ENCODE peak calls at places on chromosomes 16 and 17, in seven cellular contexts. U, P, H, E, J, T and F are unnamed samples.

GRCh38 chr16:85803570-85803969 is 4.1 kb downstream of the COX4I1 start:
- DNase-seq in U (no peak), P (no peak), H (no peak), E (peak; percentile 30), J (no peak), T (no peak), F (no peak)

GRCh38 chr17:73365934-73366623 is 54.3 kb upstream of the CDC42EP4 start:
- DNase-seq in U (no peak), P (peak; percentile 51), H (peak; percentile 66), E (no peak), J (no peak), T (peak; percentile 27), F (no peak)

GRCh38 chr17:14301761-14302401 is 1.0 kb downstream of the HS3ST3B1 start:
- DNase-seq in U (peak; percentile 58), P (peak; percentile 63), H (peak; percentile 31), E (peak; percentile 75), J (peak; percentile 47), T (peak; percentile 31), F (peak; percentile 63)

GRCh38 chr16:2468725-2469398 is 2.2 kb upstream of the NTN3 start:
- DNase-seq in U (no peak), P (no peak), H (no peak), E (no peak), J (no peak), T (no peak), F (no peak)

GRCh38 chr16:67814567-67814966 is 7.9 kb downstream of the TSNAXIP1 start:
- DNase-seq in U (no peak), P (no peak), H (no peak), E (no peak), J (no peak), T (no peak), F (no peak)

GRCh38 chr16:4133897-4134372 is 17.7 kb upstream of the ADCY9 start:
- DNase-seq in U (no peak), P (no peak), H (no peak), E (no peak), J (no peak), T (no peak), F (no peak)

GRCh38 chr17:6608321-6608720 is 32.2 kb downstream of the KIAA0753 start:
- DNase-seq in U (peak; percentile 70), P (peak; percentile 48), H (no peak), E (no peak), J (no peak), T (no peak), F (no peak)

GRCh38 chr16:9977333-9977897 is 204.8 kb downstream of the GRIN2A start:
- DNase-seq in U (no peak), P (no peak), H (no peak), E (no peak), J (no peak), T (no peak), F (no peak)

GRCh38 chr16:87531418-87531817 is 38.6 kb upstream of the ZCCHC14 start:
- DNase-seq in U (no peak), P (no peak), H (no peak), E (no peak), J (no peak), T (no peak), F (no peak)

GRCh38 chr17:75365009-75365930 is 40.2 kb downstream of the GRB2 start:
- DNase-seq in U (no peak), P (no peak), H (no peak), E (no peak), J (no peak), T (no peak), F (no peak)

GRCh38 chr17:67557052-67557845 is 160.5 kb upstream of the NOL11 start:
- DNase-seq in U (no peak), P (no peak), H (no peak), E (no peak), J (no peak), T (no peak), F (no peak)

GRCh38 chr17:67558740-67559380 is 158.9 kb upstream of the NOL11 start:
- DNase-seq in U (peak; percentile 25), P (peak; percentile 68), H (no peak), E (no peak), J (peak; percentile 31), T (peak; percentile 41), F (no peak)

GRCh38 chr17:67562036-67562435 is 155.7 kb upstream of the NOL11 start:
- DNase-seq in U (no peak), P (no peak), H (no peak), E (no peak), J (no peak), T (no peak), F (no peak)

GRCh38 chr17:67557921-67558320 is 159.8 kb upstream of the NOL11 start:
- DNase-seq in U (no peak), P (peak; percentile 60), H (no peak), E (no peak), J (no peak), T (no peak), F (peak; percentile 18)

DNA sequence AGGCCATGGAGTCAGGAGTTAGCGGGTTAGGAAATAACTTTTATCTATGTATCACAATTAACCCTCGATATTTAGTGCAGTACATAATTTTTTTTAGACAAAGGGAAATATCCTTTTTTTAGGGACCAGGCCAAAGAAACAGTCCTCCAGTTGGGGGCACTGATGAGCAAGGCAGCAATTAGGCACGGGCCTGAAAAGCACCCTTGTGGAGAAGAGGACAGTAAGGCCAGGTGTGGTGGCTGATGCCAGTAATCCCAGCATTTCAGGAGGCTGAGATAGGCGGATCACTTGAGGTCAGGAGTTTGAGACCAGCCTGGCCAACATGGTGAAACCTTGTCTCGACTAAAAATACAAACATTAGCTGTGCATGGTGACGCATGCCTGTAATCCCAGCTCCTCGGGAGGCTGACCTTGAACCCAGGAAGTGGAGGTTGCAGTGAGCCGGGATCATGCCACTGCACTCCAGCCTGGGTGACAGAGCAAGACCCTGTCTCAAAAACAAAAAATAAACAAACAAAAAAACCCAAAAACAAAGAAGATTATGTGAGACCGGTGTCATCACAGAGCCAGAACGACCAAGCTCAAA is 158.3 kb upstream of the NOL11 start:
- DNase-seq in U (no peak), P (peak; percentile 7), H (no peak), E (no peak), J (no peak), T (no peak), F (no peak)
- TF ChIP-seq CTCF in U (peak; percentile 5), P (peak; percentile 40), H (no peak), E (peak; percentile 47), J (peak; percentile 18), T (peak; percentile 7), F (peak; percentile 17)

GRCh38 chr17:69220098-69220497 is 8.5 kb downstream of the ABCA10 start:
- DNase-seq in U (no peak), P (no peak), H (no peak), E (no peak), J (no peak), T (no peak), F (no peak)
- H3K4me3 ChIP-seq in U (no peak overlapping the region), P (no peak overlapping the region), H (no peak overlapping the region), E (no peak overlapping the region), J (no peak overlapping the region), T (no peak overlapping the region), F (no peak overlapping the region)

GRCh38 chr17:63774141-63774981 is at the start of gene DDX42:
- DNase-seq in U (no peak), P (peak; percentile 69), H (peak; percentile 49), E (peak; percentile 94), J (peak; percentile 77), T (peak; percentile 92), F (peak; percentile 75)
- TF ChIP-seq CTCF in U (no peak), P (peak; percentile 13), H (no peak), E (no peak), J (peak; percentile 29), T (no peak), F (peak; percentile 21)

GRCh38 chr16:81468269-81468902 is 23.8 kb downstream of the CMIP start:
- DNase-seq in U (no peak), P (no peak), H (no peak), E (no peak), J (no peak), T (no peak), F (no peak)
- H3K4me3 ChIP-seq in U (no peak overlapping the region), P (no peak overlapping the region), H (no peak overlapping the region), E (no peak overlapping the region), J (no peak overlapping the region), T (no peak overlapping the region), F (no peak overlapping the region)

GRCh38 chr17:64682261-64683181 is 20.4 kb upstream of the SMURF2 start:
- DNase-seq in U (no peak), P (peak; percentile 79), H (no peak), E (no peak), J (no peak), T (no peak), F (peak; percentile 79)
- TF ChIP-seq CTCF in U (no peak), P (no peak), H (no peak), E (no peak), J (no peak), T (no peak), F (no peak)

GRCh38 chr16:75732871-75733270 is 6.6 kb upstream of the CPHXL start:
- DNase-seq in U (no peak), P (no peak), H (no peak), E (no peak), J (no peak), T (no peak), F (no peak)

DNA sequence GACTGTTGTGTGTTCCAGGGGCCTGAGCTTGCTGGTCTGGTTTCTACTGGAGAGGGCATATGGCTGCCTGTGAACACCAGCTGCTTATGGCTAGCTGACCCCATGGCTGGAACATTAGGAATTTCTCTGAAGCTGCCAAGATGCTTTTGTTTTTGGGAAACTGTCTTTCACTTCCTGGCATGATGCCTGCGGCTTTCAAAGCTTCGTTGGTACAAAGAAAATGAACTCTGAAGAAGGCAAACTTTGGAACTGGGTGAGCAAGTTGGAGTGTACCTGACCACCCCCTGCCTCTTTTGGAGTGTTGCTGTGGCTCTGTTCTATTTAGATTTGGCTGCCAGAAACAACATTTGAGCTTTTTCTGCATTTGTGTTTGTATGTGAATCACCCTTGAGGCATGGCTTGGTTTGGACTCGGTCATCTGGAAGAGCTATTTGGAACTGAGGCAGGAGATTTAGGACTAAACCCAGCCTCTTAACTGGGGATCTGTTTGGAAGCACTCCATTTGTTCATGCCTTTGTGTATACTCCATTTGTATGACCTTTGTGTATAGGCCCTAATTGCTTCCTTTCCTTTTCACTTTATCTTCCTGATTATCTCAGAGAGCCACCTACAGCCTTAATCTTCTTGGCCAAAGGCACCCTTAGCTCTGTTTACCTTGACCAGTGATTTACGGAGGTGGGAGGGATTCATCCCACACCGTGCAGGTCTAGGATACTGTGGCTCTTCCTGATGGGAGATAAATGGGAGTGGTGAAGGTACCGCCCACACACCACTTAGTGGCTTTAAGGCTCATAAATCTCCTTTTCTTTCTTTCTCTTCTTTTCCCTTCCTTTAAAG is 7.2 kb upstream of the CPHXL start:
- DNase-seq in U (no peak), P (peak; percentile 54), H (no peak), E (no peak), J (no peak), T (no peak), F (peak; percentile 40)
- H3K4me3 ChIP-seq in U (no peak overlapping the region), P (no peak overlapping the region), H (no peak overlapping the region), E (no peak overlapping the region), J (no peak overlapping the region), T (no peak overlapping the region), F (no peak overlapping the region)

GRCh38 chr16:50741225-50741807 is 570 bp upstream of the CYLD start:
- DNase-seq in U (peak; percentile 64), P (no peak), H (no peak), E (peak; percentile 69), J (no peak), T (peak; percentile 42), F (no peak)
- TF ChIP-seq CTCF in U (no peak), P (no peak), H (no peak), E (no peak), J (no peak), T (no peak), F (no peak)